ENCODE peak calls at places on chromosomes 3 and 15, in five cellular contexts. E is epithelial cell of proximal tubule, S is WERI-Rb-1, K is mammary epithelial cell, V is HL-60. Y is an unnamed sample.

GRCh38 chr3:66468016-66468735 is 32.6 kb downstream of the LRIG1 start:
- DNase-seq in S (no peak), V (no peak), K (no peak), E (no peak), Y (no peak)

GRCh38 chr3:189142527-189142926 is 29.2 kb upstream of the TPRG1 start:
- DNase-seq in S (no peak), V (no peak), K (peak), E (no peak), Y (no peak)

GRCh38 chr3:71245052-71245488 is 338.5 kb downstream of the FOXP1 start:
- DNase-seq in K (no peak), V (no peak), S (no peak), E (no peak), Y (peak)

GRCh38 chr3:114231616-114232015 is 5.8 kb downstream of the ZNF80 start:
- DNase-seq in S (no peak), K (no peak), V (no peak), E (no peak), Y (no peak)

GRCh38 chr15:37007301-37007700 is 93.0 kb downstream of the MEIS2 start:
- DNase-seq in E (no peak), S (no peak), V (no peak), K (no peak), Y (no peak)

GRCh38 chr3:98780343-98780742 is 17.2 kb downstream of the ST3GAL6 start:
- DNase-seq in K (no peak), S (no peak), E (no peak), V (no peak), Y (no peak)

GRCh38 chr15:28019594-28020320 is 79.4 kb downstream of the OCA2 start:
- DNase-seq in V (no peak), S (peak), E (no peak), K (no peak), Y (no peak)

GRCh38 chr3:72745146-72745976 is 102.9 kb downstream of the SHQ1 start:
- DNase-seq in V (no peak), S (peak), E (no peak), K (no peak), Y (no peak)

GRCh38 chr15:76345269-76345879 is 8.8 kb downstream of the ISL2 start:
- DNase-seq in E (no peak), V (no peak), S (no peak), K (no peak), Y (no peak)

GRCh38 chr15:48965972-48966371 is 2.3 kb upstream of the SHC4 start:
- DNase-seq in V (peak), K (peak), E (no peak), S (peak), Y (no peak)

GRCh38 chr15:89143503-89144162 is 55.4 kb downstream of the ABHD2 start:
- DNase-seq in E (no peak), V (peak), K (peak), S (no peak), Y (no peak)

GRCh38 chr3:72658466-72659100 is 189.7 kb downstream of the SHQ1 start:
- DNase-seq in K (peak), S (no peak), V (no peak), E (no peak), Y (no peak)

GRCh38 chr3:141875893-141876380 is 506 bp upstream of the ATP1B3 start:
- DNase-seq in S (peak), V (peak), K (no peak), E (no peak), Y (no peak)

GRCh38 chr15:31341036-31341435 is 14.4 kb downstream of the KLF13 start:
- DNase-seq in S (no peak), E (no peak), K (no peak), V (no peak), Y (no peak)

GRCh38 chr15:76533060-76533955 is 196.7 kb downstream of the ISL2 start:
- DNase-seq in V (peak), E (no peak), K (peak), S (no peak), Y (no peak)

GRCh38 chr3:57015350-57015729 is 45.1 kb upstream of the SPATA12 start:
- DNase-seq in K (no peak), S (no peak), E (no peak), V (no peak), Y (no peak)

GRCh38 chr3:66475386-66476020 is 25.3 kb downstream of the LRIG1 start:
- DNase-seq in S (no peak), V (no peak), K (no peak), E (no peak), Y (no peak)

GRCh38 chr15:45087513-45087912 is 26.5 kb downstream of the DUOX2 start:
- DNase-seq in S (no peak), V (no peak), K (no peak), E (no peak), Y (no peak)

GRCh38 chr3:138939563-138940241 is 7.2 kb downstream of the FOXL2 start:
- DNase-seq in K (no peak), V (no peak), E (no peak), S (no peak), Y (no peak)

GRCh38 chr15:70095387-70096214 is 2.1 kb downstream of the TLE3 start:
- DNase-seq in V (no peak), S (peak), E (no peak), K (peak), Y (no peak)

GRCh38 chr3:192170659-192171058 is 556.7 kb downstream of the FGF12 start:
- DNase-seq in K (peak), S (no peak), V (no peak), E (no peak), Y (no peak)

GRCh38 chr15:43316969-43317346 is 13.4 kb downstream of the LCMT2 start:
- DNase-seq in V (no peak), K (no peak), S (no peak), E (no peak), Y (no peak)

GRCh38 chr15:43316007-43316968 is 14.1 kb downstream of the LCMT2 start:
- DNase-seq in V (no peak), S (no peak), K (no peak), E (no peak), Y (no peak)

GRCh38 chr15:43318990-43319771 is 11.2 kb downstream of the LCMT2 start:
- DNase-seq in E (no peak), S (no peak), K (no peak), V (no peak), Y (no peak)

GRCh38 chr15:43312378-43312777 is 18.0 kb downstream of the LCMT2 start:
- DNase-seq in S (no peak), E (no peak), V (no peak), K (no peak), Y (no peak)

GRCh38 chr15:43317566-43318184 is 12.7 kb downstream of the LCMT2 start:
- DNase-seq in V (no peak), E (peak), K (no peak), S (no peak), Y (no peak)
- H3K4me3 ChIP-seq in V (no peak), E (no peak), K (no peak), S (no peak), Y (no peak)

GRCh38 chr3:169811606-169812123 is 1.0 kb upstream of the LRRIQ4 start:
- DNase-seq in V (peak), E (no peak), S (no peak), K (no peak), Y (peak)
- H3K4me3 ChIP-seq in V (peak), E (peak), S (peak), K (peak), Y (peak)

DNA sequence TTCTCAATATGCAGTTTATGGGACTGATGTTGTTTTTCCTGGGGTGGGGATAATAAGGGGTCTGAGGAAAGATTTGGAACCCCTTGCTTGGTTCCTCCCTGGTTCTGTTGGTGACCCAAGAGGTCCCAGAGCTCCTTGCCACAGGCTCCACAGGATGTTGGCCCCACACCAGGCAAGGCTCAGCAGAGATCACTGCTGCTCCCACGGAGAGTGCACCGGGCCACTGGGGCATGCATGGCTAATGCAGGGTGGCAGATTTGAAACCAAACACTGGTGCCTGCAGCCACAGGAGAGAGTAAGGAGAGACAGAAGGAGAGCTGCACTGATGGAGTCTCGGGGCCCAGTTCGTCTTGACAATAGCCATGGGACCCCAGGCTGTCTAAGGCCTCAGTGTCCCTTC is 2.5 kb downstream of the FAM107A start:
- DNase-seq in S (no peak), V (no peak), K (no peak), E (no peak), Y (no peak)
- H3K4me3 ChIP-seq in S (no peak), V (no peak), K (no peak), E (no peak), Y (no peak)

GRCh38 chr15:99446565-99447496 is 119.0 kb upstream of the MEF2A start:
- DNase-seq in E (no peak), S (peak), K (no peak), V (no peak), Y (no peak)
- H3K4me3 ChIP-seq in E (no peak), S (peak), K (no peak), V (no peak), Y (no peak)

DNA sequence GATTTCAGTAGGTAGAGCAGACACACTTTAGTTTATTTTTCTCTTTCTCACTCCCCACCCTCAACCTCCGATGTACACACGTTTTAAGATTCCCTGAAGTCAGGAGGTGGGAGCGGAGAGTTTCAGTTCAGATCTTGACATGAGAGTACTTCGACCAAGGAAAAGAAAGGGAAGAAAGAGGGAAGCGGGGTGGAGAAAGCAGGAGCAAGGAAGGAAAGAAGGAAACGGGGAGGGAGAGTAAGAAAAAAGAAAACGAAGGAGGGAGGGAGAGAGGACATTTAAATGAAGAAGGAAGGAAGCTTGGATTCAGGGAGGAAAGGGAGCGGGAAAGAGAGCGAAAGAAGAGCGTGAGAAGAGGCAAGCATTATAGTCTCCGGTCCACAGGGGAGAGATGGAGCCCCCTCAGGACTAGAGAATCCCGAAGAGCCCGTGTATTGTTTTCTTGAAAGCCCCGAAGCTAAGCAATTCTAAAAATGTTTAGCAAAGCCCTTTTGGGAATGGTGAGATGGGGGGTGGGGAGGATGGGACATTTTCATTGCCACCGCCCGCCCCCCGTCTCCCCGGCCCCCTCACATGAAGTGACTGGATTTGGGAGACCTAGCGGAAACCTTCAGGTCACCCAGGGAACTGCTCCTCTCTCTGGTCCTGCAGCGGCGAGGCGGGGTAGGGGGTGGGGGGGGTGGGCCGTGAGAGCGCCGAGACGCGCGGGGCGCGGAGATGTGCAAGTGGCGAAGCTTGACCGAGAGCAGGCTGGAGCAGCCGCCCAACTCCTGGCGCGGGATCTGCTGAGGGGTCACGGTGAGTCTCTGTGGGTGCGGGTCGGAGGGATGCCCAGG is 942 bp upstream of the MME start:
- DNase-seq in K (no peak), S (no peak), V (no peak), E (no peak), Y (no peak)
- H3K4me3 ChIP-seq in K (peak), S (peak), V (peak), E (peak), Y (peak)

GRCh38 chr15:40367038-40367672 is 9.1 kb downstream of the DISP2 start:
- DNase-seq in S (no peak), E (no peak), K (no peak), V (no peak), Y (no peak)

GRCh38 chr15:40366204-40367037 is 8.4 kb downstream of the DISP2 start:
- DNase-seq in V (no peak), K (no peak), E (no peak), S (no peak), Y (no peak)

GRCh38 chr15:40368701-40369473 is 10.9 kb downstream of the DISP2 start:
- DNase-seq in S (no peak), E (no peak), K (no peak), V (no peak), Y (no peak)

GRCh38 chr15:40369474-40369869 is 11.5 kb downstream of the DISP2 start:
- DNase-seq in V (no peak), S (no peak), E (no peak), K (no peak), Y (no peak)

GRCh38 chr15:40367673-40368611 is 9.9 kb downstream of the DISP2 start:
- DNase-seq in V (peak), S (no peak), K (peak), E (peak), Y (no peak)
- H3K4me3 ChIP-seq in V (peak), S (no peak), K (no peak), E (peak), Y (peak)

DNA sequence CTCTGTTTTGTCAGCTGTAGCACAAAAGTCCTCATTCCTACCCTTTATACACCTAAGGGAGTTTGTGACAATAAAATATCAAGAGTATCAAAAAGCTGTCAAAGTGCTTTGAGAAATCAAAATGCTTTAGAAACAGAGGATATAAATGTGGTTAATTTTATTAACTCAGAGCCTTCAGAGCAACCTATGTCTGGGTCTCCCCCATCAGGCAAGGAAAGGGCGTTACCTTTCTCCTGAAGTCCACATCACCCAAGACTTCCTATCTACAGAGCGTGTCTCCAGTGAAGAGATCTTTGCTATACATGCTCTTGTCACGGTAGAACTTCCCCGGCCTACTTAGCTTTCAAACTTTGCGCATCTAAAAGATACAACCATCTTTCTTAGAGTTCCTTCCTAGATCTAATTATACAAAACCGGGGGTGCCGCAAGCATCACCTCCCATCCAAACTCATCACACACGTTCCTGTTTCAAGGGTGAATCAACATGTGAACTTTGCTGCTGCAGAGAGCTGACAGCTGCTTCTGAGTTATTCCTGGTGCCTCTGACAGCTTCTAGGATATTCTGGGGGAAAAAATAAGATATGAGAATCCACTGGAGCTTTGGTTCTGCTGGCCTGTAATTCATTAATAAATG is 93.0 kb downstream of the RARB start:
- DNase-seq in E (no peak), V (no peak), S (no peak), K (no peak), Y (no peak)
- H3K4me3 ChIP-seq in E (no peak), V (no peak), S (no peak), K (no peak), Y (no peak)

DNA sequence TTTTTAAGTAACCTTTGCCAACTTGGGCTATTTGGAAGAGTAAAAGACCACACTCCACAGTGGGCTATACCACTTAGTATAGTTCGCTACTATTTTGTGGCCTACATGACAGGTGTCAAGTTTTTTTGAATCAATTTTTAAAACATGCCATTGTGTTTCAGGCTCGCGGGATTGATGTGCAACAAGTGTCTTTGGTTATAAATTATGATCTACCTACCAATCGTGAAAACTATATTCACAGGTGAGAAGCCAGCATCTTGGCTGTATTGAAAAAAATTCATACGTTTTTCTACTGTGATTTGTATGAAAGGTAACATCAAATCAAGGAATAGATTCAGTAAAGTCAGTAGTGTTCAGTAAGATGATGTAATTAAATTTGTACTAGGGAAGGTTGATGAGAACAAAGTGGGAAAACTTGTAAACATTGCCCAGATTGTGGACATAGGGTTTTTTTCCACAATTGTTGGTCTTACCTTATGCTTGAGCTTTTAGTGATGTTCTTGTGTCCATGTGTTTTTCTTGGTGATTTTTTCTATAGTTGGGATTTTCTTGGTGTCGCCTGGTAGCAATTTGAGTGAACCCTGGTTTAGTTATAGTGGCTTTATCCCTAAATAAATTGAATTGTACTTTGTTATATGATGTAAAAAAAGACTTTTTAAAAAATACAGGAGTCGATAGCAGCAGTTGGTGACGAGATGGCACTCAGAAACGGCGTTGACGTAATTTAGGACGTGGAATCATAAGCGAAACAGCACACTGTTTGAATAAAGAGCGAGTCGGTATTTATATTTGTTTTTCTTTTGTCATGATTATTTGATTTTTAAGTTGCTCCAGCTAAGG is 4.5 kb downstream of the EIF4A2 start:
- DNase-seq in E (no peak), K (no peak), V (no peak), S (no peak), Y (no peak)
- H3K4me3 ChIP-seq in E (no peak), K (peak), V (no peak), S (no peak), Y (no peak)

DNA sequence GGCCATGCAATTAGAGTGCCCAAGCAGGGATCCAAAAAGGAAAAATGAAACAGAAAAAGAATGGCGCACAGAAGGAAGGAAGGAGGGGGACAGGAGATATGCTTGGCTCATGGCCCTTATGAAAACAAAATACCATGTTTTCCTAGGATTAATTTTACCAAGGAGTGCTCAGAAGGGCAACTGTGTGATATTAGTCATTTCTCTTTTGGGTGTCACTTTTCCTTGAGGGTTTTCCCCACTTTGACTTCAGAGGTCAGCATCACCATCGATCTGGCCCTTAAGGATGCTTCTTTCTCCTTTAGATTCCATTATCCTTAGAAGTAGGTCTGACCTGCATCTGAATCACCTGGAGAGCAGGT is 1.4 kb downstream of the PARP14 start:
- DNase-seq in V (no peak), S (no peak), E (no peak), K (no peak), Y (no peak)
- H3K4me3 ChIP-seq in V (no peak), S (no peak), E (peak), K (no peak), Y (peak)

GRCh38 chr3:156576887-156577427 is 22.0 kb upstream of the SSR3 start:
- DNase-seq in S (no peak), K (no peak), V (no peak), E (no peak), Y (no peak)

GRCh38 chr3:156579427-156579851 is 24.5 kb upstream of the SSR3 start:
- DNase-seq in E (no peak), V (no peak), K (peak), S (no peak), Y (no peak)

GRCh38 chr3:156575661-156576450 is 20.9 kb upstream of the SSR3 start:
- DNase-seq in V (no peak), K (no peak), E (no peak), S (no peak), Y (no peak)

GRCh38 chr3:156580986-156581385 is 26.1 kb upstream of the SSR3 start:
- DNase-seq in S (no peak), E (no peak), K (no peak), V (no peak), Y (no peak)

DNA sequence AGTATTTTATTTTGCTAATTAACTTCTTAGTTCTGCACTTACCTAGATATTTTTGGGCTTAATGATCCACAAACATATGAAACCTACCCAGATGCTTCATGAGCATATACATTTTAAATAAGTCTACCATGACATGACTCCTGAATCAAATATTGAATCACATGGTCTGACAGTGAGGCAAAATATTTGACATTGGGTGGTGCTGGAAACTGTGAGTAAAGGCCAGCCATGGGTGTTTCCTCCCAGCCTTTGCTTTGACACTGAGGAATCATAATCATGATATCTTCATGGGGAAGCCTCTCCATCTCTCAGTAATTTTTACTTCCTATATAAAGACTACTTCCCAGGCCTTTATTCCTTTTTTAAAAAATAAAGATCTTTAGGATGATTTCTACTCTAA is 22.8 kb upstream of the SSR3 start:
- DNase-seq in V (no peak), K (peak), E (no peak), S (no peak), Y (no peak)
- H3K4me3 ChIP-seq in V (no peak), K (no peak), E (no peak), S (no peak), Y (no peak)